ENCODE peak calls at places on chromosomes 5 and 9, in ten cellular contexts. I, E, S, N, B, C, M, G, L and W are unnamed samples.

GRCh38 chr9:95516736-95517558 is at the start of gene PTCH1:
- DNase-seq in I (no peak), L (peak), C (peak), G (peak), M (no peak), B (no peak), E (peak), S (peak), N (peak), W (no peak)

GRCh38 chr9:136429683-136430590 is 9.7 kb downstream of the INPP5E start:
- DNase-seq in L (no peak), S (no peak), I (no peak), B (no peak), G (no peak), E (peak), N (no peak), M (no peak), C (no peak), W (no peak)

GRCh38 chr5:54671111-54671531 is 153.6 kb downstream of the SNX18 start:
- DNase-seq in S (no peak), B (no peak), M (no peak), E (no peak), I (no peak), L (peak), C (no peak), G (no peak), N (no peak), W (no peak)

GRCh38 chr5:15520856-15521255 is 20.9 kb downstream of the FBXL7 start:
- DNase-seq in G (no peak), B (no peak), M (no peak), C (no peak), I (no peak), E (no peak), N (no peak), S (no peak), L (no peak), W (no peak)

GRCh38 chr5:164504141-164504772 is 998.8 kb downstream of the MAT2B start:
- DNase-seq in L (peak), E (peak), B (peak), I (no peak), M (no peak), C (peak), G (peak), S (no peak), N (no peak), W (peak)

GRCh38 chr5:54720346-54720745 is 202.8 kb downstream of the SNX18 start:
- DNase-seq in N (no peak), L (no peak), I (no peak), E (no peak), G (no peak), B (no peak), S (no peak), M (no peak), C (peak), W (no peak)

GRCh38 chr5:169745441-169746146 is 108.5 kb downstream of the DOCK2 start:
- DNase-seq in M (no peak), L (peak), B (no peak), G (peak), C (peak), N (no peak), S (no peak), E (no peak), I (no peak), W (no peak)

GRCh38 chr9:98801969-98802371 is 5.5 kb upstream of the GALNT12 start:
- DNase-seq in S (no peak), G (peak), B (no peak), E (no peak), N (no peak), L (no peak), I (no peak), M (no peak), C (no peak), W (no peak)

GRCh38 chr5:72108200-72109050 is 1.1 kb downstream of the MAP1B start:
- DNase-seq in B (peak), S (peak), I (peak), L (peak), E (no peak), G (peak), N (peak), M (no peak), C (peak), W (peak)

GRCh38 chr5:74801941-74802340 is 34.9 kb downstream of the NSA2 start:
- DNase-seq in S (no peak), E (no peak), M (no peak), I (no peak), C (peak), G (peak), B (no peak), N (no peak), L (no peak), W (no peak)